ENCODE peak calls at places on chromosomes 12 and 14, in nine cellular contexts. G, T, S, B, F, Z, M, P and A are unnamed samples.

GRCh38 chr14:41146391-41146790 is 460.3 kb upstream of the LRFN5 start:
- DNase-seq in G (no peak), T (no peak), S (no peak), B (no peak), F (no peak), Z (no peak), M (no peak), P (no peak), A (no peak)

GRCh38 chr12:13435535-13435934 is 239.0 kb downstream of the EMP1 start:
- DNase-seq in G (no peak), T (no peak), S (no peak), B (no peak), F (no peak), Z (no peak), M (no peak), P (no peak), A (no peak)

GRCh38 chr12:61810486-61810885 is 449.7 kb upstream of the USP15 start:
- DNase-seq in G (no peak), T (no peak), S (no peak), B (no peak), F (no peak), Z (no peak), M (no peak), P (no peak), A (no peak)

GRCh38 chr12:65984227-65984479 is 146.4 kb downstream of the LLPH start:
- DNase-seq in G (no peak), T (no peak), S (no peak), B (no peak), F (no peak), Z (no peak), M (no peak), P (no peak), A (no peak)

GRCh38 chr12:8038659-8039114 is 6.2 kb downstream of the FOXJ2 start:
- DNase-seq in G (no peak), T (peak), S (no peak), B (peak), F (no peak), Z (no peak), M (peak), P (peak), A (peak)

GRCh38 chr14:104883681-104884361 is 18.8 kb downstream of the CEP170B start:
- DNase-seq in G (no peak), T (no peak), S (no peak), B (no peak), F (no peak), Z (no peak), M (no peak), P (no peak), A (no peak)

GRCh38 chr14:64645220-64645891 is 58.9 kb upstream of the PLEKHG3 start:
- DNase-seq in G (no peak), T (peak), S (peak), B (peak), F (no peak), Z (no peak), M (peak), P (no peak), A (no peak)

GRCh38 chr14:105491366-105492006 is 440 bp downstream of the TEDC1 start:
- DNase-seq in G (peak), T (peak), S (no peak), B (peak), F (peak), Z (peak), M (peak), P (peak), A (peak)

GRCh38 chr12:19885987-19886804 is 446.9 kb downstream of the AEBP2 start:
- DNase-seq in G (no peak), T (no peak), S (no peak), B (no peak), F (no peak), Z (no peak), M (no peak), P (no peak), A (no peak)

GRCh38 chr12:28699029-28699428 is 450.0 kb upstream of the FAR2 start:
- DNase-seq in G (peak), T (no peak), S (peak), B (no peak), F (no peak), Z (no peak), M (no peak), P (no peak), A (no peak)

GRCh38 chr14:20489093-20489994 is 16.0 kb upstream of the RNASE10 start:
- DNase-seq in G (no peak), T (no peak), S (no peak), B (no peak), F (no peak), Z (no peak), M (peak), P (no peak), A (peak)

GRCh38 chr12:5565933-5566632 is 134.2 kb downstream of the NTF3 start:
- DNase-seq in G (no peak), T (peak), S (peak), B (peak), F (no peak), Z (no peak), M (no peak), P (no peak), A (no peak)

GRCh38 chr14:100080206-100080605 is 15.0 kb downstream of the EVL start:
- DNase-seq in G (no peak), T (no peak), S (no peak), B (no peak), F (no peak), Z (no peak), M (no peak), P (no peak), A (no peak)

GRCh38 chr12:39647383-39647782 is 27.8 kb upstream of the ABCD2 start:
- DNase-seq in G (no peak), T (no peak), S (no peak), B (no peak), F (no peak), Z (no peak), M (no peak), P (no peak), A (no peak)

GRCh38 chr14:52125885-52126284 is 57.0 kb upstream of the NID2 start:
- DNase-seq in G (no peak), T (no peak), S (no peak), B (no peak), F (no peak), Z (no peak), M (no peak), P (no peak), A (no peak)

GRCh38 chr14:68544150-68544892 is 248.5 kb downstream of the ZFP36L1 start:
- DNase-seq in G (no peak), T (peak), S (peak), B (peak), F (no peak), Z (no peak), M (peak), P (peak), A (peak)

GRCh38 chr12:109739747-109740693 is 26.4 kb downstream of the FAM222A start:
- DNase-seq in G (no peak), T (no peak), S (no peak), B (peak), F (no peak), Z (no peak), M (no peak), P (no peak), A (no peak)
- TF ChIP-seq CTCF in G (no peak), T (peak), S (peak), B (peak), F (peak), Z (peak), M (no peak), P (no peak), A (no peak)

DNA sequence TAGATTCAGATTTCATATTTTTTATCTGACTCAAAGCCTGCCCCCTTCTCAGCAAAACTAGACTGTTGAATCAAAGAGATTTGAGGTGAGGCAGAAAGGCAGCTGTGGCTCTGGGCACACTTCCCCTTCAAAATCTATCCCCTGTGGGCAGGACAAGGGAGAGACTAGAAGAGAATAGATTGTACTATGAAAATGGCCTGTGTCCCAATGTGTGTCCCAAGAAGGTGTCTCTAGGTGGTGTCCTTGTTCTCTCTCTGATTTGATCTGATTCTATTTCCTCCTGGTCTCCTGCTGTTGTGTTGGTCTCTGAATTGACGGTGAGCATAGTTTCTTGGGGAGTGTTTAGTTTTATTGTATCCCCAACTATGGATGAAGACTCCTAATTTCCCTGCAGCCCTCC is 565.8 kb upstream of the ATP2B1 start:
- DNase-seq in G (no peak), T (no peak), S (no peak), B (no peak), F (no peak), Z (no peak), M (no peak), P (no peak), A (peak)
- TF ChIP-seq CTCF in G (no peak), T (no peak), S (no peak), B (no peak), F (no peak), Z (peak), M (no peak), P (no peak), A (peak)

DNA sequence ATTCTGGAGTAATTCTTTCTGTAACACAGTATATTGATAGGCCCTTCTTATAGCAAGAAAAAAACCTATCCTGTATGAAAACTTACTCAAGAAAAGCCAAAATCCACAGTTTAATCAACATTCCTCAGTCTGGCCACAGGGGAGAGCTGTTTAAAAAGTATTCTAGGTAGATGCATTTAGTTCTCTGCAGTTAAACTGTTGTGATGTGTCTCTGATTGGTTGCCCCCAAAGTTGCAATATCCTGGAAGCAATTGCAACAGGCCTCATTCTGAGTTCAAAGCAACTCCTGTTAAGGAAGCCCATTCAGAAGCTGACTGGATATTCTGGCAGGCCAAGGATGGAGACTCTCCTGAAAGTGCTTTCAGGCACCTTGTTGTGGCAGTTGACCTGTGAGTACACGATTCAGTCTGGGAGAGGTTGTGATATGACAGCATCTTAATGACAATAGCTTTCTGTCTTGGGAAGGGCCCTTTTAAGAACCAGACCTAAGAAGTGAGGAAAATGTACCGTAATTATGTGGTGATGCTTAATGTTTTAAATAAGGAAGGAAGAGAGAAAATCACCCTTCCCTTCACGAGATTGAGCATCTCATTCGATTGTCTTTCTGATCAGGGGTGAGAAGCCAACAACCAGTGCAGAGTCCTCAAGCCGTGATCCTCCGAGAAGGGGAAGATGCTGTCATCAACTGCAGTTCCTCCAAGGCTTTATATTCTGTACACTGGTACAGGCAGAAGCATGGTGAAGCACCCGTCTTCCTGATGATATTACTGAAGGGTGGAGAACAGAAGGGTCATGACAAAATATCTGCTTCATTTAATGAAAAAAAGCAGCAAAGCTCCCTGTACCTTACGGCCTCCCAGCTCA is 420.7 kb downstream of the DAD1 start:
- DNase-seq in G (no peak), T (no peak), S (no peak), B (peak), F (no peak), Z (no peak), M (no peak), P (no peak), A (no peak)
- TF ChIP-seq CTCF in G (no peak), T (no peak), S (no peak), B (no peak), F (no peak), Z (no peak), M (no peak), P (no peak), A (peak)

DNA sequence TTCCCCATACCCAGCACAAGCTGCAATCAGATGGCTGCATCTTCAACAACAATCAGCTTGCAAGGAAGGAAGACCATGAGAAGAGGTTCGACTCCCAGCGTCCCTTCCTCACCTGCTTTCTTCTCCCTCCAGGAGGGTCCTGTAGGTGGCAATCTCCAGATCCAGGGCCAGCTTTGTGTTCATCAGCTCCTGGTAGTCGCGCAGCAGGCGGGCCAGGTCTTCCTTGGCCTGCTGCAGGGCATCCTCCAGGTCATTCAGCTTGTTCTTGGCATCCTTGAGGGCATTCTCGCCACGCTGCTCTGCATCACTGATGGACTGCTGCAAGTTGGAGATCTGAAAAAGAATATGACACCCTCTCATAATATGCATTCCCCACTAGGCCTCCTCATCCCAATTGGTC is 4.0 kb downstream of the KRT1 start:
- DNase-seq in G (no peak), T (no peak), S (no peak), B (no peak), F (no peak), Z (no peak), M (no peak), P (no peak), A (no peak)
- TF ChIP-seq CTCF in G (no peak), T (no peak), S (no peak), B (no peak), F (no peak), Z (no peak), M (no peak), P (no peak), A (no peak)

GRCh38 chr14:61470261-61470953 is 149.0 kb downstream of the PRKCH start:
- DNase-seq in G (no peak), T (peak), S (peak), B (peak), F (no peak), Z (no peak), M (peak), P (no peak), A (peak)
- TF ChIP-seq CTCF in G (no peak), T (peak), S (peak), B (peak), F (no peak), Z (no peak), M (peak), P (no peak), A (peak)

GRCh38 chr12:113327000-113327399 is 7.9 kb downstream of the SLC8B1 start:
- DNase-seq in G (no peak), T (no peak), S (no peak), B (no peak), F (no peak), Z (no peak), M (no peak), P (no peak), A (no peak)
- TF ChIP-seq CTCF in G (no peak), T (peak), S (no peak), B (peak), F (no peak), Z (peak), M (no peak), P (no peak), A (no peak)

GRCh38 chr12:57473392-57473791 is 6.3 kb downstream of the ARHGAP9 start:
- DNase-seq in G (no peak), T (no peak), S (no peak), B (no peak), F (no peak), Z (no peak), M (peak), P (no peak), A (no peak)

GRCh38 chr12:57470970-57471656 is 8.6 kb downstream of the ARHGAP9 start:
- DNase-seq in G (no peak), T (no peak), S (no peak), B (no peak), F (no peak), Z (no peak), M (no peak), P (peak), A (no peak)

GRCh38 chr12:57471661-57472060 is 8.0 kb downstream of the ARHGAP9 start:
- DNase-seq in G (no peak), T (no peak), S (no peak), B (no peak), F (no peak), Z (no peak), M (no peak), P (no peak), A (no peak)

GRCh38 chr12:57473886-57474285 is 5.8 kb downstream of the ARHGAP9 start:
- DNase-seq in G (no peak), T (no peak), S (no peak), B (no peak), F (no peak), Z (no peak), M (no peak), P (no peak), A (no peak)

GRCh38 chr12:57472391-57472790 is 7.3 kb downstream of the ARHGAP9 start:
- DNase-seq in G (no peak), T (no peak), S (no peak), B (no peak), F (no peak), Z (no peak), M (no peak), P (no peak), A (no peak)
- TF ChIP-seq CTCF in G (no peak), T (no peak), S (no peak), B (no peak), F (no peak), Z (no peak), M (no peak), P (no peak), A (no peak)

DNA sequence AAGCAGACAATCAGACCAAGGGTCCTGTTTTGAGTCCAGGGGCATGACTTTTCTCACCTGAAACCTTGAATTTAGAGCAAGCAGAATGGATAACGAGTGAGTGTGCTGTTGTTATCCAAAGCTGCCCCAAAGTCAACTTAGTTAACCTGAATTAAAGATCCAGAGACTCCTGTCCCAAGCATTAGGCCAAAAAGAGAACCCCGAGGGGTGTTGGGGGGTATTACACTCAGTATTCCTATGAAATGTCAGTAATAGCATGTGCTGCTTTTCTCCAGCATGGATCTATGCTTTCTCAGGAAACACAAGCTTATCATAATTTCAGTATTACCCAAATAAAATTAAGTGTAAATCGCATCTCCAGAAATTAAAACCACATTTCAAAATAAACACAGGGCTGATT is 19.0 kb downstream of the EIF4B start:
- DNase-seq in G (no peak), T (no peak), S (no peak), B (no peak), F (no peak), Z (no peak), M (no peak), P (no peak), A (no peak)
- TF ChIP-seq CTCF in G (no peak), T (no peak), S (no peak), B (no peak), F (no peak), Z (no peak), M (no peak), P (no peak), A (no peak)